ENCODE peak calls at places on chromosomes 6 and 20, in ten cellular contexts. O, A, I, P, C, D, T, N, M and E are unnamed samples.

GRCh38 chr20:62979876-62980373 is 26.8 kb downstream of the BHLHE23 start:
- DNase-seq in D (no peak), A (no peak), P (no peak), C (no peak), T (no peak), M (no peak), O (no peak), N (no peak), I (no peak), E (no peak)

GRCh38 chr6:24223131-24223715 is 97.2 kb downstream of the NRSN1 start:
- DNase-seq in A (no peak), O (no peak), D (no peak), T (no peak), M (no peak), C (no peak), N (no peak), I (no peak), P (no peak), E (no peak)

GRCh38 chr6:150830409-150831165 is 34.9 kb upstream of the MTHFD1L start:
- DNase-seq in T (no peak), I (no peak), C (no peak), N (no peak), D (no peak), P (no peak), O (no peak), M (no peak), A (no peak), E (no peak)

GRCh38 chr6:160139420-160139851 is 17.8 kb downstream of the SLC22A1 start:
- DNase-seq in M (no peak), N (peak; percentile 70), D (no peak), C (no peak), A (no peak), T (no peak), I (peak; percentile 82), P (no peak), O (no peak), E (peak; percentile 58)

GRCh38 chr6:170052991-170053821 is 237.7 kb downstream of the DLL1 start:
- DNase-seq in O (no peak), N (peak; percentile 4), C (peak; percentile 42), M (no peak), P (no peak), T (no peak), A (peak; percentile 25), I (no peak), D (no peak), E (no peak)

GRCh38 chr6:44681782-44682181 is 294.3 kb downstream of the CDC5L start:
- DNase-seq in M (no peak), A (no peak), I (no peak), N (peak; percentile 25), O (no peak), C (no peak), D (peak; percentile 38), P (no peak), T (no peak), E (no peak)

GRCh38 chr6:28863607-28864320 is 60.0 kb downstream of the TRIM27 start:
- DNase-seq in I (peak; percentile 77), A (peak; percentile 74), P (peak; percentile 91), T (peak; percentile 78), D (peak; percentile 80), M (peak; percentile 47), O (peak; percentile 88), N (peak; percentile 41), C (peak; percentile 67), E (peak; percentile 84)

GRCh38 chr20:62741191-62741676 is 32.6 kb downstream of the NTSR1 start:
- DNase-seq in M (no peak), D (peak; percentile 61), T (no peak), P (peak; percentile 28), C (peak; percentile 30), I (no peak), O (no peak), N (no peak), A (peak; percentile 18), E (no peak)

GRCh38 chr20:1392443-1392692 is 486 bp downstream of the FKBP1A start:
- DNase-seq in C (no peak), I (no peak), N (no peak), P (no peak), M (no peak), O (no peak), T (no peak), A (no peak), D (no peak), E (no peak)
- H3K4me1 ChIP-seq in C (peaks cover 3% of the 10 kb centered on the region), I (peaks cover 57% of the 10 kb centered on the region), N (peaks cover 33% of the 10 kb centered on the region), P (peaks cover 76% of the 10 kb centered on the region), M (peaks cover 59% of the 10 kb centered on the region), O (peaks cover 57% of the 10 kb centered on the region), T (peaks cover 19% of the 10 kb centered on the region), A (peaks cover 18% of the 10 kb centered on the region), D (peaks cover 14% of the 10 kb centered on the region), E (peaks cover 25% of the 10 kb centered on the region)

GRCh38 chr6:137749595-137750215 is 117.4 kb upstream of the TNFAIP3 start:
- DNase-seq in D (no peak), T (no peak), N (no peak), C (no peak), M (no peak), I (no peak), P (no peak), A (no peak), O (no peak), E (no peak)

GRCh38 chr6:137754366-137754765 is 112.7 kb upstream of the TNFAIP3 start:
- DNase-seq in N (no peak), D (no peak), C (no peak), P (no peak), I (no peak), T (no peak), O (no peak), A (no peak), M (no peak), E (no peak)

GRCh38 chr6:137751768-137752560 is 115.1 kb upstream of the TNFAIP3 start:
- DNase-seq in I (no peak), C (no peak), A (no peak), P (no peak), T (no peak), N (no peak), M (no peak), O (no peak), D (peak; percentile 23), E (no peak)

GRCh38 chr6:137746264-137746663 is 120.8 kb upstream of the TNFAIP3 start:
- DNase-seq in P (no peak), C (no peak), M (no peak), T (no peak), O (no peak), D (no peak), I (no peak), A (no peak), N (no peak), E (no peak)

DNA sequence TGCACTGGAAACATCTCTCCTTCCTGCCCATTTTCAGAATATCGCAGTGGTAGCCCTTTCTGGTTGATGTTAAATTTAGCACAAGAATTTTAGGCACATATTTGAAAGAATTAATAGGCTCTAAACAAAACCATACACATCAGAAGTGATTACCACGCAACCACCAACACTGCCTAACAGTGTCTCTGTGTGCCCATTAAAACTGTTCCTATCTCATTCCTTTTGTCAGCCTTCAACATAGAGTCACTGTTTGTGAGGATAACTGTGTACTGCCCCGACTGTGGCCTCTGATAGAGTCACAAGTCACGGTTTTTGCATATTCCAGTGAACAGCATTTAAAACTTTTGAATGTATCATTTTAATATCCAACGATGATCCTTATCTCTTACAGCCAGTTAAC is 116.8 kb upstream of the TNFAIP3 start:
- DNase-seq in M (no peak), A (no peak), C (no peak), T (no peak), N (no peak), O (no peak), D (no peak), I (no peak), P (no peak), E (no peak)
- H3K4me1 ChIP-seq in M (peaks cover 14% of the 10 kb centered on the region), A (no peaks in the 10 kb centered on the region), C (no peaks in the 10 kb centered on the region), T (peaks cover 3% of the 10 kb centered on the region), N (peaks cover 11% of the 10 kb centered on the region), O (no peaks in the 10 kb centered on the region), D (peaks cover 22% of the 10 kb centered on the region), I (peaks cover 5% of the 10 kb centered on the region), P (no peaks in the 10 kb centered on the region), E (peaks cover 6% of the 10 kb centered on the region)

GRCh38 chr20:53800418-53800817 is 206.8 kb upstream of the ZNF217 start:
- DNase-seq in P (no peak), O (no peak), N (no peak), D (no peak), I (no peak), T (no peak), M (no peak), A (no peak), C (no peak), E (no peak)

GRCh38 chr20:53793783-53794383 is 200.2 kb upstream of the ZNF217 start:
- DNase-seq in D (no peak), P (no peak), C (no peak), M (no peak), T (no peak), N (no peak), I (peak; percentile 76), A (no peak), O (no peak), E (no peak)

GRCh38 chr20:53794529-53795115 is 201.0 kb upstream of the ZNF217 start:
- DNase-seq in T (no peak), O (no peak), N (no peak), P (no peak), D (no peak), I (no peak), C (no peak), A (no peak), M (no peak), E (no peak)

GRCh38 chr20:53795170-53795569 is 201.5 kb upstream of the ZNF217 start:
- DNase-seq in N (no peak), A (no peak), P (no peak), M (no peak), O (no peak), C (no peak), I (peak; percentile 38), D (no peak), T (no peak), E (no peak)

GRCh38 chr20:53797085-53797484 is 203.4 kb upstream of the ZNF217 start:
- DNase-seq in C (no peak), I (no peak), N (no peak), T (no peak), P (no peak), O (no peak), D (no peak), M (no peak), A (no peak), E (no peak)
- H3K4me1 ChIP-seq in C (no peaks in the 10 kb centered on the region), I (peaks cover 25% of the 10 kb centered on the region), N (peaks cover 2% of the 10 kb centered on the region), T (no peaks in the 10 kb centered on the region), P (peaks cover 4% of the 10 kb centered on the region), O (no peaks in the 10 kb centered on the region), D (peaks cover 10% of the 10 kb centered on the region), M (no peaks in the 10 kb centered on the region), A (no peaks in the 10 kb centered on the region), E (peaks cover 37% of the 10 kb centered on the region)

GRCh38 chr6:35088281-35089215 is 52.6 kb downstream of the TCP11 start:
- DNase-seq in C (peak; percentile 48), T (no peak), A (no peak), N (no peak), M (no peak), D (no peak), O (no peak), I (no peak), P (no peak), E (peak; percentile 3)
- H3K4me1 ChIP-seq in C (no peaks in the 10 kb centered on the region), T (peaks cover 7% of the 10 kb centered on the region), A (no peaks in the 10 kb centered on the region), N (peaks cover 15% of the 10 kb centered on the region), M (peaks cover 71% of the 10 kb centered on the region), D (no peaks in the 10 kb centered on the region), O (no peaks in the 10 kb centered on the region), I (no peaks in the 10 kb centered on the region), P (no peaks in the 10 kb centered on the region), E (peaks cover 43% of the 10 kb centered on the region)

DNA sequence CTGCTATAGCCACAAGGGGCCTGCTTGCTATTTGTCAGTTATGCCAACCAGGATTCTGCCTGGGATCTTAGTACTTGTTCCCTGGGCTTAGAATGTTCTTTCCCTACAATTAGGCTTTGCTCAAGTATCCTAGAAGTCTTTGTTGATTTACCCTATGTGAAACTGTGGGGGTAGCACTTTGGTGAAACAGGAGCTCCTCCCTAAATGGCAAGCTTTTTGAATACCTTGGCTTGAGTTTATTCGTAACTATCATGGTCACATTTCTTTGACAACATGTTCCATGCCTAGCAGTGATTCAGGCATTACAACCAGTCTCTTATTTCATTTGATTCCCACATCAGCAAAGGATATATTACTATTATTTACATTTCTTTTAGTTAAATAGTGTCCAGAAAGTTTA is 21.2 kb downstream of the AFDN start:
- DNase-seq in D (no peak), I (no peak), M (no peak), O (no peak), A (no peak), T (no peak), P (no peak), N (no peak), C (no peak), E (no peak)
- H3K4me1 ChIP-seq in D (peaks cover 63% of the 10 kb centered on the region), I (peaks cover 36% of the 10 kb centered on the region), M (peaks cover 28% of the 10 kb centered on the region), O (no peaks in the 10 kb centered on the region), A (peaks cover 3% of the 10 kb centered on the region), T (peaks cover 10% of the 10 kb centered on the region), P (peaks cover 19% of the 10 kb centered on the region), N (no peaks in the 10 kb centered on the region), C (peaks cover 4% of the 10 kb centered on the region), E (peaks cover 33% of the 10 kb centered on the region)